ENCODE peak calls at places on chromosome 6, in ten cellular contexts. One of them, this sample, is unnamed.

GRCh38 chr6:89859744-89860143 is 30.1 kb downstream of the CASP8AP2 start:
- DNase-seq in cardiac muscle cell: no peak
- DNase-seq in neuronal stem cell: no peak
- DNase-seq in GM23248: no peak
- DNase-seq in right atrium auricular region: no peak
- DNase-seq in left ventricle myocardium inferior: no peak
- DNase-seq in sigmoid colon: no peak
- DNase-seq in heart left ventricle: no peak
- DNase-seq in CD8-positive, alpha-beta T cell: no peak
- DNase-seq in GM23338: no peak
- DNase-seq in this sample: no peak

GRCh38 chr6:116847234-116847633 is 18.4 kb upstream of the GPRC6A start:
- DNase-seq in cardiac muscle cell: peak
- DNase-seq in neuronal stem cell: no peak
- DNase-seq in GM23248: peak
- DNase-seq in right atrium auricular region: no peak
- DNase-seq in left ventricle myocardium inferior: no peak
- DNase-seq in sigmoid colon: no peak
- DNase-seq in heart left ventricle: no peak
- DNase-seq in CD8-positive, alpha-beta T cell: no peak
- DNase-seq in GM23338: peak
- DNase-seq in this sample: peak

GRCh38 chr6:52390361-52390727 is 28.4 kb downstream of the PAQR8 start:
- DNase-seq in cardiac muscle cell: peak
- DNase-seq in neuronal stem cell: no peak
- DNase-seq in GM23248: peak
- DNase-seq in right atrium auricular region: no peak
- DNase-seq in left ventricle myocardium inferior: no peak
- DNase-seq in sigmoid colon: no peak
- DNase-seq in heart left ventricle: no peak
- DNase-seq in CD8-positive, alpha-beta T cell: peak
- DNase-seq in GM23338: no peak
- DNase-seq in this sample: no peak

GRCh38 chr6:159832941-159833340 is 32.9 kb downstream of the PNLDC1 start:
- DNase-seq in cardiac muscle cell: no peak
- DNase-seq in neuronal stem cell: no peak
- DNase-seq in GM23248: no peak
- DNase-seq in right atrium auricular region: no peak
- DNase-seq in left ventricle myocardium inferior: no peak
- DNase-seq in sigmoid colon: no peak
- DNase-seq in heart left ventricle: no peak
- DNase-seq in CD8-positive, alpha-beta T cell: no peak
- DNase-seq in GM23338: no peak
- DNase-seq in this sample: no peak

GRCh38 chr6:45494734-45495133 is 117.0 kb upstream of the SUPT3H start:
- DNase-seq in cardiac muscle cell: no peak
- DNase-seq in neuronal stem cell: no peak
- DNase-seq in GM23248: no peak
- DNase-seq in right atrium auricular region: no peak
- DNase-seq in left ventricle myocardium inferior: no peak
- DNase-seq in sigmoid colon: no peak
- DNase-seq in heart left ventricle: no peak
- DNase-seq in CD8-positive, alpha-beta T cell: no peak
- DNase-seq in GM23338: no peak
- DNase-seq in this sample: no peak

GRCh38 chr6:142300758-142301251 is 1.0 kb upstream of the ADGRG6 start:
- DNase-seq in cardiac muscle cell: peak
- DNase-seq in neuronal stem cell: peak
- DNase-seq in GM23248: peak
- DNase-seq in right atrium auricular region: no peak
- DNase-seq in left ventricle myocardium inferior: no peak
- DNase-seq in sigmoid colon: no peak
- DNase-seq in heart left ventricle: no peak
- DNase-seq in CD8-positive, alpha-beta T cell: no peak
- DNase-seq in GM23338: no peak
- DNase-seq in this sample: no peak

GRCh38 chr6:132648356-132648755 is 10.6 kb downstream of the TAAR1 start:
- DNase-seq in cardiac muscle cell: peak
- DNase-seq in neuronal stem cell: no peak
- DNase-seq in GM23248: peak
- DNase-seq in right atrium auricular region: no peak
- DNase-seq in left ventricle myocardium inferior: no peak
- DNase-seq in sigmoid colon: no peak
- DNase-seq in heart left ventricle: no peak
- DNase-seq in CD8-positive, alpha-beta T cell: no peak
- DNase-seq in GM23338: no peak
- DNase-seq in this sample: no peak

GRCh38 chr6:106051241-106051640 is 34.9 kb upstream of the PRDM1 start:
- DNase-seq in cardiac muscle cell: no peak
- DNase-seq in neuronal stem cell: peak
- DNase-seq in GM23248: no peak
- DNase-seq in right atrium auricular region: no peak
- DNase-seq in left ventricle myocardium inferior: no peak
- DNase-seq in sigmoid colon: no peak
- DNase-seq in heart left ventricle: no peak
- DNase-seq in CD8-positive, alpha-beta T cell: no peak
- DNase-seq in GM23338: peak
- DNase-seq in this sample: no peak

GRCh38 chr6:98838027-98838426 is 3.7 kb downstream of the POU3F2 start:
- DNase-seq in cardiac muscle cell: no peak
- DNase-seq in neuronal stem cell: no peak
- DNase-seq in GM23248: no peak
- DNase-seq in right atrium auricular region: no peak
- DNase-seq in left ventricle myocardium inferior: no peak
- DNase-seq in sigmoid colon: no peak
- DNase-seq in heart left ventricle: no peak
- DNase-seq in CD8-positive, alpha-beta T cell: no peak
- DNase-seq in GM23338: no peak
- DNase-seq in this sample: no peak

GRCh38 chr6:110513001-110513400 is 36.6 kb upstream of the SLC22A16 start:
- DNase-seq in cardiac muscle cell: peak
- DNase-seq in neuronal stem cell: no peak
- DNase-seq in GM23248: no peak
- DNase-seq in right atrium auricular region: no peak
- DNase-seq in left ventricle myocardium inferior: no peak
- DNase-seq in sigmoid colon: no peak
- DNase-seq in heart left ventricle: no peak
- DNase-seq in CD8-positive, alpha-beta T cell: no peak
- DNase-seq in GM23338: no peak
- DNase-seq in this sample: peak

GRCh38 chr6:82909551-82909950 is 156.1 kb downstream of the UBE3D start:
- DNase-seq in cardiac muscle cell: no peak
- DNase-seq in neuronal stem cell: no peak
- DNase-seq in GM23248: peak
- DNase-seq in right atrium auricular region: no peak
- DNase-seq in left ventricle myocardium inferior: no peak
- DNase-seq in sigmoid colon: no peak
- DNase-seq in heart left ventricle: no peak
- DNase-seq in CD8-positive, alpha-beta T cell: no peak
- DNase-seq in GM23338: no peak
- DNase-seq in this sample: no peak

GRCh38 chr6:7758456-7758855 is 32.6 kb downstream of the BMP6 start:
- DNase-seq in cardiac muscle cell: peak
- DNase-seq in neuronal stem cell: no peak
- DNase-seq in GM23248: peak
- DNase-seq in right atrium auricular region: no peak
- DNase-seq in left ventricle myocardium inferior: no peak
- DNase-seq in sigmoid colon: no peak
- DNase-seq in heart left ventricle: no peak
- DNase-seq in CD8-positive, alpha-beta T cell: no peak
- DNase-seq in GM23338: no peak
- DNase-seq in this sample: no peak

GRCh38 chr6:142856857-142857608 is 87.9 kb downstream of the HIVEP2 start:
- DNase-seq in cardiac muscle cell: no peak
- DNase-seq in neuronal stem cell: no peak
- DNase-seq in GM23248: no peak
- DNase-seq in right atrium auricular region: no peak
- DNase-seq in left ventricle myocardium inferior: no peak
- DNase-seq in sigmoid colon: no peak
- DNase-seq in heart left ventricle: no peak
- DNase-seq in CD8-positive, alpha-beta T cell: no peak
- DNase-seq in GM23338: no peak
- DNase-seq in this sample: no peak

GRCh38 chr6:84921891-84922290 is 157.5 kb upstream of the TBX18 start:
- DNase-seq in cardiac muscle cell: no peak
- DNase-seq in neuronal stem cell: no peak
- DNase-seq in GM23248: no peak
- DNase-seq in right atrium auricular region: no peak
- DNase-seq in left ventricle myocardium inferior: no peak
- DNase-seq in sigmoid colon: no peak
- DNase-seq in heart left ventricle: no peak
- DNase-seq in CD8-positive, alpha-beta T cell: no peak
- DNase-seq in GM23338: peak
- DNase-seq in this sample: no peak

GRCh38 chr6:134936927-134937326 is 13.0 kb downstream of the ALDH8A1 start:
- DNase-seq in cardiac muscle cell: peak
- DNase-seq in neuronal stem cell: no peak
- DNase-seq in GM23248: peak
- DNase-seq in right atrium auricular region: no peak
- DNase-seq in left ventricle myocardium inferior: no peak
- DNase-seq in sigmoid colon: no peak
- DNase-seq in heart left ventricle: no peak
- DNase-seq in CD8-positive, alpha-beta T cell: no peak
- DNase-seq in GM23338: no peak
- DNase-seq in this sample: no peak

DNA sequence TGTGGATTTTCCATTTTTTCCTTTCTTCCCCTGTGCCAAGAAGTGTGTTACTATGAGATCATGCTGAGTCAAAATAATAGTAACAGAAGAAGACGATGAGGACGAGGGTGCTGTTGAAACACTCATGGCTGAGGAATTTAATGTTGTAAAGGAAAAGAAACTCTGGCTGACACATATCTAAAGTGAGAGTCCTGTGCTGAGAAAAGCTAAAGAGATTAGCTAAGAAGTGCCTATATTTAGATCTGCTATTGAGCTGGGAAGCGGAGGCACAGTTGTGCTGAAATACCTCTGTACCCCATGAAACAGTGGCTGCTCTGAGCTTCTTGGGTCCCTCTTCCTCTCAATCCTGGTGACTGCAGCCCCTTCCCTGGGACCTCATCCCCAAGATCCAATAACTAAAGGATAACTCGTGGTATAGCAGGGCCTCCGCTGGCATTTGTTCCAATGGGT is 1.1 kb upstream of the SYTL3 start:
- DNase-seq in cardiac muscle cell: peak
- DNase-seq in neuronal stem cell: no peak
- DNase-seq in GM23248: peak
- DNase-seq in right atrium auricular region: peak
- DNase-seq in left ventricle myocardium inferior: no peak
- DNase-seq in sigmoid colon: peak
- DNase-seq in heart left ventricle: no peak
- DNase-seq in CD8-positive, alpha-beta T cell: no peak
- DNase-seq in GM23338: no peak
- DNase-seq in this sample: no peak
- H3K27ac ChIP-seq in cardiac muscle cell: peak
- H3K27ac ChIP-seq in neuronal stem cell: no peak
- H3K27ac ChIP-seq in GM23248: peak
- H3K27ac ChIP-seq in right atrium auricular region: peak
- H3K27ac ChIP-seq in left ventricle myocardium inferior: peak
- H3K27ac ChIP-seq in sigmoid colon: peak
- H3K27ac ChIP-seq in heart left ventricle: peak
- H3K27ac ChIP-seq in CD8-positive, alpha-beta T cell: peak
- H3K27ac ChIP-seq in GM23338: no peak
- H3K27ac ChIP-seq in this sample: no peak

GRCh38 chr6:152110878-152111820 is 303.7 kb downstream of the ESR1 start:
- DNase-seq in cardiac muscle cell: peak
- DNase-seq in neuronal stem cell: no peak
- DNase-seq in GM23248: no peak
- DNase-seq in right atrium auricular region: no peak
- DNase-seq in left ventricle myocardium inferior: peak
- DNase-seq in sigmoid colon: no peak
- DNase-seq in heart left ventricle: peak
- DNase-seq in CD8-positive, alpha-beta T cell: no peak
- DNase-seq in GM23338: no peak
- DNase-seq in this sample: no peak
- H3K27ac ChIP-seq in cardiac muscle cell: peak
- H3K27ac ChIP-seq in neuronal stem cell: no peak
- H3K27ac ChIP-seq in GM23248: no peak
- H3K27ac ChIP-seq in right atrium auricular region: peak
- H3K27ac ChIP-seq in left ventricle myocardium inferior: peak
- H3K27ac ChIP-seq in sigmoid colon: peak
- H3K27ac ChIP-seq in heart left ventricle: peak
- H3K27ac ChIP-seq in CD8-positive, alpha-beta T cell: no peak
- H3K27ac ChIP-seq in GM23338: no peak
- H3K27ac ChIP-seq in this sample: no peak

GRCh38 chr6:150764638-150765456 is 100.7 kb upstream of the MTHFD1L start:
- DNase-seq in cardiac muscle cell: no peak
- DNase-seq in neuronal stem cell: no peak
- DNase-seq in GM23248: no peak
- DNase-seq in right atrium auricular region: no peak
- DNase-seq in left ventricle myocardium inferior: no peak
- DNase-seq in sigmoid colon: no peak
- DNase-seq in heart left ventricle: no peak
- DNase-seq in CD8-positive, alpha-beta T cell: no peak
- DNase-seq in GM23338: no peak
- DNase-seq in this sample: no peak

GRCh38 chr6:150767161-150767560 is 98.3 kb upstream of the MTHFD1L start:
- DNase-seq in cardiac muscle cell: no peak
- DNase-seq in neuronal stem cell: no peak
- DNase-seq in GM23248: no peak
- DNase-seq in right atrium auricular region: no peak
- DNase-seq in left ventricle myocardium inferior: no peak
- DNase-seq in sigmoid colon: no peak
- DNase-seq in heart left ventricle: no peak
- DNase-seq in CD8-positive, alpha-beta T cell: no peak
- DNase-seq in GM23338: no peak
- DNase-seq in this sample: no peak

GRCh38 chr6:150767585-150768164 is 97.8 kb upstream of the MTHFD1L start:
- DNase-seq in cardiac muscle cell: peak
- DNase-seq in neuronal stem cell: peak
- DNase-seq in GM23248: peak
- DNase-seq in right atrium auricular region: no peak
- DNase-seq in left ventricle myocardium inferior: no peak
- DNase-seq in sigmoid colon: no peak
- DNase-seq in heart left ventricle: no peak
- DNase-seq in CD8-positive, alpha-beta T cell: no peak
- DNase-seq in GM23338: peak
- DNase-seq in this sample: no peak

GRCh38 chr6:150766201-150766997 is 99.1 kb upstream of the MTHFD1L start:
- DNase-seq in cardiac muscle cell: peak
- DNase-seq in neuronal stem cell: no peak
- DNase-seq in GM23248: no peak
- DNase-seq in right atrium auricular region: no peak
- DNase-seq in left ventricle myocardium inferior: peak
- DNase-seq in sigmoid colon: no peak
- DNase-seq in heart left ventricle: no peak
- DNase-seq in CD8-positive, alpha-beta T cell: no peak
- DNase-seq in GM23338: no peak
- DNase-seq in this sample: no peak

GRCh38 chr6:150765457-150765764 is 100.1 kb upstream of the MTHFD1L start:
- DNase-seq in cardiac muscle cell: no peak
- DNase-seq in neuronal stem cell: no peak
- DNase-seq in GM23248: no peak
- DNase-seq in right atrium auricular region: no peak
- DNase-seq in left ventricle myocardium inferior: no peak
- DNase-seq in sigmoid colon: no peak
- DNase-seq in heart left ventricle: no peak
- DNase-seq in CD8-positive, alpha-beta T cell: no peak
- DNase-seq in GM23338: no peak
- DNase-seq in this sample: no peak
- H3K27ac ChIP-seq in cardiac muscle cell: no peak
- H3K27ac ChIP-seq in neuronal stem cell: no peak
- H3K27ac ChIP-seq in GM23248: no peak
- H3K27ac ChIP-seq in right atrium auricular region: no peak
- H3K27ac ChIP-seq in left ventricle myocardium inferior: peak
- H3K27ac ChIP-seq in sigmoid colon: no peak
- H3K27ac ChIP-seq in heart left ventricle: no peak
- H3K27ac ChIP-seq in CD8-positive, alpha-beta T cell: no peak
- H3K27ac ChIP-seq in GM23338: no peak
- H3K27ac ChIP-seq in this sample: no peak

GRCh38 chr6:42251500-42251899 is 33.8 kb upstream of the MRPS10 start:
- DNase-seq in cardiac muscle cell: no peak
- DNase-seq in neuronal stem cell: no peak
- DNase-seq in GM23248: peak
- DNase-seq in right atrium auricular region: no peak
- DNase-seq in left ventricle myocardium inferior: no peak
- DNase-seq in sigmoid colon: no peak
- DNase-seq in heart left ventricle: no peak
- DNase-seq in CD8-positive, alpha-beta T cell: no peak
- DNase-seq in GM23338: no peak
- DNase-seq in this sample: no peak
- H3K27ac ChIP-seq in cardiac muscle cell: no peak
- H3K27ac ChIP-seq in neuronal stem cell: peak
- H3K27ac ChIP-seq in GM23248: peak
- H3K27ac ChIP-seq in right atrium auricular region: peak
- H3K27ac ChIP-seq in left ventricle myocardium inferior: peak
- H3K27ac ChIP-seq in sigmoid colon: peak
- H3K27ac ChIP-seq in heart left ventricle: peak
- H3K27ac ChIP-seq in CD8-positive, alpha-beta T cell: no peak
- H3K27ac ChIP-seq in GM23338: no peak
- H3K27ac ChIP-seq in this sample: no peak

This sample was measured in SK-N-MC.